ENCODE peak calls at places on chromosomes 12 and 14, in seven cellular contexts. L is WERI-Rb-1, N is kidney, F is stomach, D is AG09309, C is dorsolateral prefrontal cortex, X is A549. Y is an unnamed sample.

GRCh38 chr12:48023386-48023785 is 19.1 kb upstream of the COL2A1 start:
- DNase-seq in L (no peak), N (no peak), F (peak), D (no peak), C (no peak), X (no peak), Y (no peak)

GRCh38 chr12:68137278-68137930 is 22.1 kb downstream of the IFNG start:
- DNase-seq in L (no peak), N (no peak), F (no peak), D (no peak), C (no peak), X (no peak), Y (no peak)

GRCh38 chr12:27523305-27523641 is 733 bp upstream of the PPFIBP1 start:
- DNase-seq in L (no peak), N (no peak), F (no peak), D (no peak), C (no peak), X (no peak), Y (no peak)

GRCh38 chr12:112577473-112578334 is 159.0 kb downstream of the PTPN11 start:
- DNase-seq in L (no peak), N (no peak), F (no peak), D (no peak), C (no peak), X (no peak), Y (no peak)

GRCh38 chr12:13044859-13045384 is 741 bp downstream of the FAM234B start:
- DNase-seq in L (no peak), N (no peak), F (no peak), D (no peak), C (no peak), X (peak), Y (no peak)

GRCh38 chr12:6315184-6315583 is 4.7 kb downstream of the PLEKHG6 start:
- DNase-seq in L (no peak), N (no peak), F (no peak), D (no peak), C (no peak), X (no peak), Y (no peak)

GRCh38 chr12:31584782-31585181 is 6.2 kb downstream of the DENND5B start:
- DNase-seq in L (no peak), N (no peak), F (no peak), D (no peak), C (no peak), X (no peak), Y (no peak)

GRCh38 chr12:102757154-102757873 is 159.7 kb downstream of the PAH start:
- DNase-seq in L (no peak), N (no peak), F (no peak), D (no peak), C (peak), X (no peak), Y (no peak)

GRCh38 chr12:26133508-26133907 is 8.7 kb upstream of the BHLHE41 start:
- DNase-seq in L (no peak), N (no peak), F (no peak), D (no peak), C (no peak), X (no peak), Y (no peak)

GRCh38 chr14:100747021-100747586 is 20.4 kb downstream of the DLK1 start:
- DNase-seq in L (no peak), N (peak), F (no peak), D (peak), C (no peak), X (peak), Y (peak)

GRCh38 chr14:102541771-102542170 is 32.2 kb upstream of the ANKRD9 start:
- DNase-seq in L (no peak), N (no peak), F (no peak), D (no peak), C (no peak), X (no peak), Y (no peak)

GRCh38 chr12:122021193-122021821 is 377 bp upstream of the BCL7A start:
- DNase-seq in L (peak), N (peak), F (no peak), D (no peak), C (no peak), X (no peak), Y (no peak)

GRCh38 chr12:12779529-12779928 is 5.9 kb upstream of the APOLD1 start:
- DNase-seq in L (no peak), N (no peak), F (no peak), D (peak), C (no peak), X (peak), Y (peak)

GRCh38 chr14:93163570-93163969 is 21.1 kb downstream of the MOAP1 start:
- DNase-seq in L (no peak), N (no peak), F (no peak), D (no peak), C (no peak), X (no peak), Y (no peak)

GRCh38 chr14:93155667-93156066 is 29.0 kb downstream of the MOAP1 start:
- DNase-seq in L (no peak), N (no peak), F (no peak), D (no peak), C (no peak), X (no peak), Y (no peak)

GRCh38 chr14:93156693-93157369 is 27.9 kb downstream of the MOAP1 start:
- DNase-seq in L (no peak), N (peak), F (no peak), D (no peak), C (no peak), X (no peak), Y (no peak)

GRCh38 chr14:93161411-93161940 is 23.2 kb downstream of the MOAP1 start:
- DNase-seq in L (no peak), N (no peak), F (no peak), D (no peak), C (no peak), X (no peak), Y (no peak)

GRCh38 chr14:93160353-93160801 is 24.3 kb downstream of the MOAP1 start:
- DNase-seq in L (peak), N (peak), F (no peak), D (no peak), C (no peak), X (peak), Y (no peak)
- TF ChIP-seq CTCF in L (peak), N (peak), F (no peak), D (peak), C (peak), X (peak), Y (peak)

DNA sequence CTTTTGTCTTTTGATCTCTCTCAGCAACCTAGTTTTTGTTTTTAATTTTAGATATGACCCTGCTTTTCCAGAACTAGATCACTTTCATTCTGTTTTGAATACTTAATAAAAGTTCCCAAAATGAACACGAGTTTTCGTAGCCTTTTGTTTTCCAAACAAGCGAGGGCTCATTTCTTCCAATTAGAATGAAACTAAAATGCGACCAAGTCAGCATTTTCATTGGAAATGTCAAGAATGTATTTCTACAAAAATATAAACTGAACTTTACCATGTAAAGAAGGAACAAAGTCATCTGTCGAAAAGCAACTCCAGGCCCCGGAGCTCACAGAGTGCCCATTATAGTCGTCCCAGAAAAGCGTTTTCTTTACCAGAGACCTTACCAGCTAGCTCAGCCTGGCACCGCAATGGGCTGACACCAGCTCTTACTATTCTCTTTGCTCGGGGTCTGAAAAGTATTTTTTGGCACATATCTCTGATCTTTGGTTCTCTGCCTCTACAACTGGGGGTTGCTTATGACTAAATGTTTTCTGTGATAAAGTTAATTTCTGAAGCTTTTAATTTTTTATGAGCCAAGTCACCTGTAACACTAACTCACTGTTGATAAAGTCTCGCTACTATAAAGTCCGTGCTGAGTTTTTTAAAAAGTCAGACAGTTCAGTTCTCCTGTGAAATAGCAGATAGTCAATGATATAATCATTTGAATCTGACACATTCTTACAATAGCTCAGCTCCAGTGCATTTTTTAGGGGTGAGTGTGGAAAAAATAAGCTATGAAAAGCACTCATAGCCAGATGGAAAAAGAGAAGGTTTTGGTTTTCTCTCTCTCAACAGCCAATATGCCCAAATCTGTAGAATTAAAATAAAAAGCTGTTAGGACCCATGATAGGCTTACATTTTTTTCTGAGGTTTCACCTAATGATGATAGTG is 43.4 kb downstream of the SAMD4A start:
- DNase-seq in L (no peak), N (no peak), F (no peak), D (no peak), C (no peak), X (no peak), Y (no peak)
- H3K4me3 ChIP-seq in L (no peak), N (no peak), F (no peak), D (no peak), C (peak), X (no peak), Y (no peak)

DNA sequence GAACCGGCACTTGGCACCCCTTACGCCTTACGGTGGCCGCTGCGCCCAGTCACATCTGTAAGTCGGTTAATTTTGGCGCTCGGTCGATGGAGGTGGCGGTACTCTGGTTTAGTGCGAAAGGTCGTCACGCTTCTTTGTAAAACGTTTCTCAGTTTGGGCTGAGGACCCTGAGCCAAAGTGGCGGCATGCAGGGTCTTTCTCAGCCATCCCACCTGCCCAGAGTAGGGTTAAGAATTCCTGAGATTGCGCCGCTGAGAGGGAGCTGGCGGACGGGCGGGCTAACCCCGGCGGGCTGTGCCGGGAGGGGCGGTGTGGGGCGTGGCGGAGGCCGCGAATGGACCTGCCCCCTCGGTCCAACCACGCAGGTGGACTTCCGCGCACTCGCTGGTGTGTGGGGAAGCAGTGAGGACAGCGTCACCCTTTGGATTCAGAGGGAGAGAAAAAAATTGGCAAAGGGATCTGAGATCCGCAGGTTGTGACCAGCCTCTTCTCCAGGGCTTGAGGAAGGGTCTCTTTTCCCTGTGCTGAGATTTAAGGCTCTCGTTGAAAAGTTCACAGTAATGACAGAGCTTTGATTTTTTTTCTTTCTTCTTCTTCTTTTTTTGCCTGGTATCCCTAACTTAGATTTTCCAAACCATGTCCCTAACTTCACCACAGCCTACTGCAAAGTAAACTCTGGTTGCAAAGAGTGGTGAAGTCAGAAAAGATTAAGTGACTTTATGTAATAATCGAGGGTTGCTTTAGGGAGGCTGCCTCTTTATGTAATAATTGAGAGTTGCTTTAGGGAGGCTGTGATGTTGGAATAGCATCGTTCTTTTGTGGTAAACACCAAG is 602 bp upstream of the FBXO33 start:
- DNase-seq in L (peak), N (peak), F (peak), D (no peak), C (peak), X (peak), Y (peak)
- TF ChIP-seq CTCF in L (peak), N (no peak), F (no peak), D (no peak), C (peak), X (peak), Y (peak)

DNA sequence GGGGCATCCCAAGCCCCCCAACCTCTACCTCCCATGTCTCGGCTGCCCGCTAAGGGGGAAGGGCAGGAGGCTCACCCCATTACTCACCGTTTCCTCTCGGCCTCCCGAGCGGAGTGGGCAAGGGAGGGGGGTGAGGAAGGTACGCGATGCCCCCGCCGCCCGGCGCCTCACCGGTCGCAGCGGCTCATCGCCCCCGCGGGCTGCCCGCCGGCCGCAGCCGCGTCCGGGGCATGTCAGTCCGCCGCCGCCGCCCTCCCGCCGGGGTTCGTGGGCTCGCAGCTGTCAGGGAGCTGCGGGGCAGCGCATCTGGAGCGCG is 501 bp downstream of the SLC8A3 start:
- DNase-seq in L (no peak), N (no peak), F (no peak), D (no peak), C (no peak), X (no peak), Y (no peak)
- H3K4me3 ChIP-seq in L (peak), N (no peak), F (peak), D (peak), C (peak), X (peak), Y (peak)

DNA sequence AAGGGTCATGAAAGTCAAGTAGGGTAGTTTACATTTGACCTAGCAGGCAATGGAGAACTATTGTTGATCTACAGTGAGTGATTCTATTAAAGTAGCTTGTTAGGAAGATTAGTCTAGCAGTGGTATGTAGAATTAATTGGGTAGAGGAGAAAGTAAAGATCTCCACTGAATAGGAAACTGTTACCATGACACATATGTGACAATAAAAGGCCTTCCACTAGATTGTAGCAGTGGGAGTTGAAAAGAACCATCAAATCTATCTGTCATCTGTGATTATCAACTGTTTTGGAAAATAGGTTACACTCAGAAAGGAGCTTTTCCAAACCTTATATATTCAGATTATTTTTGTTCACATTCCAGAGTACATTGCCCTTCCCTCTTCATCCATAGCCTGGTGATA is 92.3 kb downstream of the SOX5 start:
- DNase-seq in L (no peak), N (no peak), F (no peak), D (no peak), C (no peak), X (no peak), Y (no peak)
- TF ChIP-seq CTCF in L (no peak), N (no peak), F (no peak), D (no peak), C (no peak), X (no peak), Y (no peak)

GRCh38 chr12:7638764-7639570 is 26.7 kb downstream of the APOBEC1 start:
- DNase-seq in L (peak), N (peak), F (peak), D (peak), C (peak), X (peak), Y (peak)
- H3K4me3 ChIP-seq in L (peak), N (peak), F (peak), D (peak), C (peak), X (no peak), Y (peak)

Y was measured in epithelial cell of proximal tubule.